ENCODE peak calls at places on chromosomes 2 and 18, in nine cellular contexts. L is cardiac muscle cell, N is Panc1, P is mammary epithelial cell, I is stomach, U is A673, A is IMR-90, F is adrenal gland, J is Peyer's patch. Q is an unnamed sample. For H3K27me3, the result is how much of the 10 kb centered on the place peaks cover.

GRCh38 chr18:65975536-65975935 is 224.7 kb downstream of the CDH7 start:
- DNase-seq in P (no peak), U (no peak), L (no peak), A (no peak), N (no peak), I (no peak), F (no peak), J (no peak), Q (no peak)

GRCh38 chr2:106566050-106566449 is 78.9 kb downstream of the CD8B2 start:
- DNase-seq in L (no peak), A (peak), P (peak), J (no peak), I (no peak), F (no peak), U (peak), N (no peak), Q (no peak)

GRCh38 chr2:37775908-37776250 is 104.4 kb upstream of the CDC42EP3 start:
- DNase-seq in F (no peak), N (no peak), P (peak), I (no peak), A (peak), U (no peak), J (no peak), L (no peak), Q (no peak)

GRCh38 chr2:111662771-111663470 is 221.1 kb downstream of the ANAPC1 start:
- DNase-seq in P (peak), J (no peak), F (no peak), U (no peak), A (peak), I (no peak), L (no peak), N (no peak), Q (no peak)

GRCh38 chr2:231800493-231801091 is 14.3 kb downstream of the COPS7B start:
- DNase-seq in N (no peak), A (peak), I (peak), L (peak), P (no peak), U (peak), F (peak), J (no peak), Q (no peak)

GRCh38 chr2:142321706-142322280 is 191.0 kb upstream of the LRP1B start:
- DNase-seq in U (no peak), A (no peak), N (no peak), I (no peak), L (no peak), P (peak), J (no peak), F (no peak), Q (no peak)

GRCh38 chr2:146317959-146318358 is 1526.9 kb upstream of the ACVR2A start:
- DNase-seq in P (peak), N (no peak), I (no peak), J (no peak), L (no peak), F (no peak), A (peak), U (peak), Q (no peak)

GRCh38 chr2:165105911-165106310 is 97.9 kb downstream of the SCN3A start:
- DNase-seq in J (no peak), N (no peak), A (peak), P (no peak), I (no peak), L (no peak), F (no peak), U (no peak), Q (no peak)

GRCh38 chr18:76459687-76460350 is 35.2 kb downstream of the ZNF516 start:
- DNase-seq in I (peak), P (peak), N (peak), A (peak), F (peak), L (no peak), J (no peak), U (peak), Q (peak)

GRCh38 chr2:237774811-237775553 is 23.6 kb upstream of the RBM44 start:
- DNase-seq in N (peak), P (peak), F (peak), L (peak), J (peak), A (peak), U (peak), I (peak), Q (no peak)

GRCh38 chr2:95059656-95060370 is 34.3 kb downstream of the MAL start:
- DNase-seq in N (no peak), P (no peak), F (no peak), U (no peak), L (no peak), I (peak), A (no peak), J (no peak), Q (no peak)

GRCh38 chr2:241868661-241869081 is 858 bp upstream of the RTP5 start:
- DNase-seq in J (no peak), I (no peak), A (no peak), N (no peak), F (no peak), L (no peak), U (no peak), P (no peak), Q (peak)

GRCh38 chr2:127142663-127143630 is 36.0 kb upstream of the BIN1 start:
- DNase-seq in U (no peak), P (no peak), N (no peak), J (no peak), F (no peak), L (no peak), I (no peak), A (no peak), Q (no peak)

GRCh38 chr18:77857926-77858325 is 608.3 kb downstream of the GALR1 start:
- DNase-seq in I (no peak), L (no peak), J (no peak), A (no peak), F (no peak), N (no peak), P (no peak), U (peak), Q (no peak)

GRCh38 chr2:9071032-9071431 is 67.5 kb upstream of the MBOAT2 start:
- DNase-seq in J (no peak), U (peak), P (peak), F (no peak), I (peak), L (no peak), N (peak), A (peak), Q (peak)

DNA sequence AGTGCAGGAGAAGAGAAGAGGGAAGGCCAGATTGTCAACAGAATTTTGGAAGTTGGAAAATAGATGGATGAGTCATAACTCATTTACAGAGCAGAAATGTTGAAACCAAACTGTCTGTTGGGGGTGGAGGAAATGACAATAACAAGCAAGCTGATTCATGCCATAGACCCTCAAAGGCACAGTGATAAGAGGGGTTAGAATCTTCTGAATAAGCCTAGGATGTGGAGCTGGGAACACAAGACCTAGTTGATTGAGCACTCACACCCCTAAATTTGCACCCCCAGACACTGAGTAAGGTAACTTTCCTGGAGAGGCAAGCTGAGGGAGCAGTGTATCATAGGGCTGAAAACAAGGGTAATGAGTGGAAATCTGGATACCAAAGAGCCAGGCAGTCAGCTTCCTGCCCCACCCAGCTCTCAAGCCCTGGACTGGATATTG is 141.4 kb downstream of the SCG2 start:
- DNase-seq in I (no peak), F (no peak), P (peak), N (no peak), U (peak), L (no peak), J (no peak), A (peak), Q (no peak)
- H3K27ac ChIP-seq in I (no peak), F (no peak), P (peak), N (no peak), U (peak), L (no peak), J (no peak), A (peak), Q (peak)

GRCh38 chr18:35572644-35573043 is 8.9 kb upstream of the GALNT1 start:
- DNase-seq in I (no peak), U (no peak), F (no peak), N (no peak), A (peak), L (no peak), P (no peak), J (no peak), Q (no peak)
- H3K27me3 ChIP-seq in I (under half), U (under half), F (under half), N (under half), A (under half), L (under half), P (under half), J (under half), Q (under half)

GRCh38 chr2:55838653-55839052 is 84.9 kb downstream of the EFEMP1 start:
- DNase-seq in A (no peak), N (no peak), I (no peak), J (no peak), L (no peak), U (no peak), P (peak), F (no peak), Q (no peak)
- H3K27ac ChIP-seq in A (peak), N (peak), I (peak), J (no peak), L (no peak), U (no peak), P (peak), F (no peak), Q (peak)

GRCh38 chr2:181679544-181679979 is 755 bp downstream of the NEUROD1 start:
- DNase-seq in P (no peak), N (no peak), L (no peak), J (no peak), F (no peak), A (no peak), U (no peak), I (no peak), Q (no peak)

GRCh38 chr2:181682026-181682789 is 1.9 kb upstream of the NEUROD1 start:
- DNase-seq in F (no peak), U (no peak), N (no peak), P (no peak), L (no peak), I (no peak), J (no peak), A (no peak), Q (no peak)

GRCh38 chr2:181680937-181681811 is 857 bp upstream of the NEUROD1 start:
- DNase-seq in N (no peak), I (no peak), U (no peak), A (no peak), J (no peak), L (no peak), F (no peak), P (no peak), Q (no peak)

GRCh38 chr2:181678744-181679543 is 1.4 kb downstream of the NEUROD1 start:
- DNase-seq in N (no peak), F (no peak), J (no peak), L (no peak), P (no peak), I (no peak), A (no peak), U (no peak), Q (no peak)

DNA sequence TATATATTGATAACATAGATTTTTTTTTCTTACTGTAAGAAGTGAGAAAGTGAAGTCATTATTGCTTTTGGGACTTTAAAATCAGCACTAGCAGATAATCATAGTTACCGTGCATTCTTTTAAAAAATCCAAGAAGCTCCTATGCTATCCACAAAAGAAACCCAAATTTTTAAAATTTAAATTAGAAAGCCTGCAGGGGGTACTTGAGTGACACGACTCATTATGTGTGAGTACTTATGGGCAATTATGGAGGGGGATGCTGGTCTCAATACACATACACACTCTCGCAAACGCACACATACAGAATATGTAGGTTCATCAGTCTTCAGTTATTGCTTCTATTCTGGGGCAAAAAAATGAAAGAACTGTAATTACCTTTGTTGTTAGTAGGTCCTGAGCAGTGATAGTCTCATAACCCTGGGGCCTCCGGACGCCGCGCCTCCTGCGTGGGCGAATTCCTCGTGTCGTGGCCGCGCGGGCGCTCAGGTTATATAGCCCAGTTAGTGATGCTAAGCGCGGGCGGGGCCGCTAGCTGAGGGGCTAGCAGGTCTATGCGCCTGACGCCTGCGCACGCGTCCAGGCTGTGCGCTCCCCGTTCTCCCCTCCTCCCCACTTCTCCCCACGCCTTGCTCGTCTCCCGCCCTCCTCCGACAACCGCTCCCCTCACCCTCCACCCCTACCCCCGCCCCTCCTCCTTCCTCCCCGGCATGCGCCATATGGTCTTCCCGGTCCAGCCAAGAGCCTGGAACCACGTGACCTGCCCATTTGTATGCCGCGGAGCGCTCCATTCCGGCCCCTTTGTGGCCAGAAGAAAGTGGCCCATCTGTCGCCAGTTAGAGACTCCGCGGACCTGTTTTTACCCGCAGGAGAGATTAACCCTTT is at the start of gene NEUROD1:
- DNase-seq in P (no peak), I (no peak), U (peak), J (no peak), L (no peak), A (no peak), F (no peak), N (no peak), Q (no peak)
- H3K27me3 ChIP-seq in P (half or more), I (half or more), U (half or more), J (under half), L (half or more), A (half or more), F (half or more), N (under half), Q (half or more)

GRCh38 chr2:120271952-120272351 is 19.3 kb downstream of the RALB start:
- DNase-seq in J (no peak), U (no peak), L (no peak), P (no peak), N (no peak), F (no peak), A (no peak), I (no peak), Q (no peak)
- H3K27ac ChIP-seq in J (no peak), U (no peak), L (no peak), P (no peak), N (no peak), F (no peak), A (no peak), I (no peak), Q (no peak)

GRCh38 chr2:11941201-11942041 is 195.0 kb downstream of the LPIN1 start:
- DNase-seq in F (no peak), I (no peak), P (no peak), U (no peak), J (no peak), L (no peak), N (no peak), A (no peak), Q (no peak)
- H3K27me3 ChIP-seq in F (under half), I (under half), P (under half), U (under half), J (under half), L (under half), N (under half), A (under half), Q (under half)

GRCh38 chr2:47046271-47046670 is 108.8 kb downstream of the STPG4 start:
- DNase-seq in N (no peak), U (no peak), F (no peak), L (no peak), I (no peak), J (no peak), P (no peak), A (no peak), Q (no peak)
- H3K27ac ChIP-seq in N (no peak), U (no peak), F (no peak), L (no peak), I (no peak), J (no peak), P (no peak), A (no peak), Q (no peak)

GRCh38 chr18:13272411-13272810 is 53.9 kb downstream of the LDLRAD4 start:
- DNase-seq in L (no peak), N (no peak), J (no peak), I (no peak), F (no peak), P (no peak), U (no peak), A (no peak), Q (no peak)
- H3K27me3 ChIP-seq in L (under half), N (under half), J (under half), I (under half), F (under half), P (under half), U (under half), A (under half), Q (under half)

GRCh38 chr18:68837665-68838390 is 39.9 kb downstream of the CCDC102B start:
- DNase-seq in L (no peak), F (no peak), N (no peak), I (no peak), J (no peak), A (peak), P (no peak), U (peak), Q (no peak)
- H3K27ac ChIP-seq in L (no peak), F (no peak), N (no peak), I (no peak), J (peak), A (peak), P (no peak), U (peak), Q (peak)

DNA sequence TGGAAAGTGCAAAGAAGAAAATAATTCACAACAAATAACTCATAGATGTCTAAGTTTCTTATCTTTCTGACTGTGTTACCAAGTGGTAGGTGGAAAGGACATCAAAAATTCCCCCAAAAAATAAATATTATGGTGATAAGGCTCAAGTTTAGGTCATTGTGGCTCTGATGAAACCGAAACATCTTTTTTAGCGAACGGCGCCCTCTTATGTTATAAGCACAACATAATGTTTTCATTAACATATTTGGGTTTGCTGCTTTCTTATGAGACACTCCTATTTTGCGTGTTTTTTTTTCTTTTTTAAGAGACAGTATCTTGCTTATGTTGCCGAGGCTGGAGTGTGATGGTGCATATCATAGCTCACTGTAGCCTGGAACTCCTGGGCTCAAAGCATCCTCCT is 38.6 kb upstream of the SLC35G4 start:
- DNase-seq in J (no peak), F (no peak), A (peak), L (no peak), I (no peak), P (no peak), U (peak), N (no peak), Q (no peak)
- H3K27me3 ChIP-seq in J (under half), F (under half), A (under half), L (under half), I (under half), P (under half), U (under half), N (under half), Q (under half)

Q was measured in RWPE2.